ENCODE peak calls at places on chromosomes 11 and 22, in nine cellular contexts. H, D, S, Q, Z, Y, T, O and F are unnamed samples.

GRCh38 chr11:116702772-116703360 is 69.9 kb downstream of the BUD13 start:
- DNase-seq in D (no peak), Q (no peak), T (peak; percentile 50), O (no peak), S (peak; percentile 58), Z (no peak), Y (no peak), H (no peak), F (no peak)

GRCh38 chr11:27216268-27217149 is 146.5 kb downstream of the CCDC34 start:
- DNase-seq in Y (peak; percentile 54), Z (no peak), Q (peak; percentile 43), S (peak; percentile 59), T (no peak), D (no peak), O (no peak), H (no peak), F (no peak)

GRCh38 chr11:104609297-104609696 is 289.0 kb downstream of the CASP12 start:
- DNase-seq in H (peak; percentile 28), Q (peak; percentile 71), D (peak; percentile 85), O (peak; percentile 65), S (peak; percentile 53), Z (peak; percentile 41), Y (peak; percentile 68), T (peak; percentile 75), F (peak; percentile 69)

GRCh38 chr22:22243033-22243680 is 1.4 kb upstream of the VPREB1 start:
- DNase-seq in S (no peak), D (no peak), Q (no peak), Y (no peak), T (no peak), Z (peak; percentile 32), H (no peak), O (no peak), F (no peak)

GRCh38 chr11:2804701-2805387 is 80.7 kb downstream of the CDKN1C start:
- DNase-seq in H (no peak), Q (no peak), D (no peak), T (no peak), Z (no peak), Y (no peak), O (peak; percentile 36), S (no peak), F (no peak)

GRCh38 chr11:10201343-10201742 is 92.7 kb downstream of the SBF2 start:
- DNase-seq in D (no peak), Q (no peak), Y (no peak), T (no peak), O (no peak), Z (no peak), S (no peak), H (no peak), F (no peak)

GRCh38 chr11:46808804-46809431 is 37.2 kb downstream of the CKAP5 start:
- DNase-seq in H (peak; percentile 13), Y (peak; percentile 18), Z (peak; percentile 65), D (peak; percentile 24), T (peak; percentile 53), O (no peak), Q (peak; percentile 43), S (peak; percentile 10), F (peak; percentile 52)

GRCh38 chr11:65720237-65720934 is at the start of gene RNASEH2C:
- DNase-seq in T (peak; percentile 93), D (peak; percentile 95), H (peak; percentile 77), S (peak; percentile 93), Y (peak; percentile 93), Q (peak; percentile 97), O (peak; percentile 94), Z (peak; percentile 93), F (peak; percentile 92)

GRCh38 chr22:50738649-50739227 is 734 bp downstream of the ACR start:
- DNase-seq in T (no peak), Z (no peak), O (no peak), H (no peak), Y (no peak), S (no peak), Q (no peak), D (no peak), F (no peak)

GRCh38 chr11:99773646-99774045 is 752.9 kb downstream of the CNTN5 start:
- DNase-seq in Z (no peak), S (no peak), H (no peak), Q (no peak), Y (peak; percentile 19), D (no peak), T (no peak), O (no peak), F (no peak)

GRCh38 chr22:26994801-26995200 is 337.4 kb downstream of the MIAT start:
- DNase-seq in T (no peak), Z (no peak), H (no peak), Y (no peak), Q (no peak), O (no peak), D (no peak), S (no peak), F (no peak)

GRCh38 chr22:16777284-16777924 is 47.8 kb downstream of the XKR3 start:
- DNase-seq in Y (no peak), D (no peak), T (no peak), S (no peak), Z (no peak), H (no peak), Q (no peak), O (no peak), F (no peak)

GRCh38 chr11:62125316-62125715 is 1.5 kb downstream of the INCENP start:
- DNase-seq in D (no peak), Z (peak; percentile 18), H (no peak), Q (peak; percentile 11), T (peak; percentile 12), S (peak; percentile 39), Y (no peak), O (no peak), F (no peak)

GRCh38 chr22:38652858-38653257 is 3.3 kb downstream of the FAM227A start:
- DNase-seq in O (no peak), H (no peak), Z (peak; percentile 14), Y (peak; percentile 58), Q (no peak), D (no peak), T (no peak), S (no peak), F (peak; percentile 10)

GRCh38 chr11:92123540-92123939 is 101.1 kb upstream of the FAT3 start:
- DNase-seq in D (no peak), Z (no peak), O (no peak), T (peak; percentile 68), H (no peak), Q (peak; percentile 56), Y (no peak), S (no peak), F (no peak)

GRCh38 chr11:3163241-3163981 is 1.7 kb downstream of the OSBPL5 start:
- DNase-seq in Q (peak; percentile 28), T (no peak), Y (no peak), O (no peak), Z (no peak), H (no peak), D (no peak), S (peak; percentile 71), F (no peak)

GRCh38 chr22:48900626-48901025 is 927.0 kb downstream of the BRD1 start:
- DNase-seq in D (no peak), H (no peak), Z (no peak), S (no peak), Y (no peak), O (no peak), Q (no peak), T (no peak), F (no peak)
- H3K27ac ChIP-seq in D (no peak overlapping the region), H (no peak overlapping the region), Z (no peak overlapping the region), S (no peak overlapping the region), Y (no peak overlapping the region), O (no peak overlapping the region), Q (no peak overlapping the region), T (no peak overlapping the region), F (no peak overlapping the region)

GRCh38 chr22:43387815-43388214 is 24.0 kb upstream of the MPPED1 start:
- DNase-seq in S (no peak), O (no peak), T (no peak), H (no peak), D (no peak), Y (no peak), Q (no peak), Z (no peak), F (no peak)

GRCh38 chr22:43388420-43388851 is 23.4 kb upstream of the MPPED1 start:
- DNase-seq in O (peak; percentile 86), T (peak; percentile 72), Y (peak; percentile 86), Z (peak; percentile 57), H (peak; percentile 41), Q (peak; percentile 69), D (peak; percentile 90), S (peak; percentile 81), F (peak; percentile 60)

GRCh38 chr22:43389227-43389836 is 22.5 kb upstream of the MPPED1 start:
- DNase-seq in O (no peak), Y (peak; percentile 5), Q (no peak), Z (no peak), T (no peak), D (no peak), S (no peak), H (no peak), F (no peak)

GRCh38 chr22:43384863-43385262 is 27.0 kb upstream of the MPPED1 start:
- DNase-seq in H (no peak), Q (no peak), D (no peak), Y (no peak), T (no peak), S (no peak), Z (no peak), O (no peak), F (no peak)

GRCh38 chr22:43385770-43386641 is 25.8 kb upstream of the MPPED1 start:
- DNase-seq in T (peak; percentile 64), H (peak; percentile 32), Y (peak; percentile 89), D (peak; percentile 88), O (peak; percentile 91), S (peak; percentile 80), Z (peak; percentile 68), Q (peak; percentile 85), F (peak; percentile 77)
- H3K4me2 ChIP-seq in T (peak overlapping the region; percentile 54), H (peak overlapping the region; percentile 54), Y (peak overlapping the region; percentile 63), D (peak overlapping the region; percentile 72), O (peak overlapping the region; percentile 49), S (no peak overlapping the region), Z (no peak overlapping the region), Q (no peak overlapping the region), F (peak overlapping the region; percentile 61)

DNA sequence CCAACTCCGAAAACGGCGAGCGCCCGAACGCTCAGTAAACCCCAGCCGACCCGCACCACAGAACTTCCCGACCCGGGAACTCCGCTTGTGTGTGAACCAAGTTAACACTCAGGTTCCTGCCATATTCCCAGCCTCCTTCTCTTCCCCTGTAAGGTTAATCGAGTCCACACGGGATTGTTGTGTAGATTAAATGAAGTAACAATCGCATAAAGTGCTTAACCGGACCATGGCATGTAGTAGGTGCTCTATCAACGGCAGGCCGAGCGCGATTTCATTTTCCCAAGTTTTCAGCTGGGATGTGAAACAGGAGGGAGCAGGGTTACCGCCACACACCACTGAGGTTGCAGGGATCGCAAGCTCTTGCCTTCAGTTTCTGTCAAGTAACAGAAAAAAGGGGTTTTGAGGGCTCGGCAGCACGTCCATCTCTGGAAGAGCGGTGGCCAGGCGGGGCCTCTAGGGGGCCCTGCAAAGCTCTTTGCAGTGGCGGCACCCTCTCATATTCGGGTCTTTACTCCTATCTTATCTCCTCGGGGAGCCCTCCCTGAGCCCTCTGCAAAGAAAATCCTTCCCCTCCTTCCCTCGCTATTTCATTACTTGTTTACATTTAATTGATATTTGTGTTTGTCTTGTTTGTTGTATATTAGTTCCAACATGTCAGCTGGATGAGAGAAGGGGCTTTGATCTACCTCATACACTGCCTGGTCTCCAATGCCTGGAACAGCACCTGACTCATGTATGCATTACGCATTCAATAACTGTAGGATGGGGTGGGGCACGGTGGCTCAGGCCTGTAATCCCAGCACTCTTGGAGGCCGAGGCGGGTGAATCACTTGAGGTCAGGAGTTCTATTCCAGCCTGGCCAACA is 792 bp upstream of the PLEKHA7 start:
- DNase-seq in Q (peak; percentile 18), Z (no peak), T (peak; percentile 83), D (peak; percentile 83), O (peak; percentile 82), Y (peak; percentile 72), S (peak; percentile 82), H (peak; percentile 75), F (peak; percentile 71)
- TF ChIP-seq EZH2phosphoT487 in Q (peak; percentile 77), Z (no peak), T (no peak), D (no peak), O (peak; percentile 38), Y (no peak), S (peak; percentile 70), H (no peak), F (no peak)

GRCh38 chr22:30968015-30968923 is at the start of gene MORC2:
- DNase-seq in Q (no peak), Y (peak; percentile 79), S (no peak), H (no peak), Z (no peak), D (peak; percentile 89), T (peak; percentile 24), O (no peak), F (peak; percentile 52)
- H3K27ac ChIP-seq in Q (peak within 1 kb of the TSS; percentile 86), Y (peak within 1 kb of the TSS; percentile 99), S (peak within 1 kb of the TSS; percentile 94), H (peak within 1 kb of the TSS; percentile 92), Z (peak within 1 kb of the TSS; percentile 88), D (peak within 1 kb of the TSS; percentile 92), T (peak within 1 kb of the TSS; percentile 63), O (peak within 1 kb of the TSS; percentile 97), F (peak within 1 kb of the TSS; percentile 69)